ENCODE peak calls at places on chromosomes 3 and 15, in eight cellular contexts. P is RCC 7860; C is NCI-H187; F is stomach; Z is lower leg skin; E is stimulated activated CD4-positive, alpha-beta T cell treated with anti-CD3 and anti-CD28 coated beads, Interleukin-15, amount 100 ng/mL, for 48 hours; X is AG09319; A is NCI-H345. N is an unnamed sample.

GRCh38 chr3:15443826-15444524 is 16.6 kb downstream of the EAF1 start:
- DNase-seq in P (no peak), C (no peak), F (no peak), Z (peak), E (no peak), X (no peak), A (no peak), N (no peak)

GRCh38 chr3:67381667-67382272 is 272.6 kb downstream of the SUCLG2 start:
- DNase-seq in P (no peak), C (no peak), F (no peak), Z (no peak), E (no peak), X (no peak), A (no peak), N (no peak)

GRCh38 chr3:111465081-111465670 is 76.8 kb upstream of the CD96 start:
- DNase-seq in P (no peak), C (no peak), F (no peak), Z (no peak), E (no peak), X (no peak), A (no peak), N (no peak)

GRCh38 chr15:52281085-52282035 is 14.2 kb downstream of the MYO5C start:
- DNase-seq in P (no peak), C (no peak), F (peak), Z (peak), E (no peak), X (no peak), A (no peak), N (no peak)

GRCh38 chr3:126389112-126389791 is 5.5 kb upstream of the CFAP100 start:
- DNase-seq in P (peak), C (no peak), F (peak), Z (peak), E (no peak), X (peak), A (peak), N (peak)

GRCh38 chr3:71201939-71202338 is 381.6 kb downstream of the FOXP1 start:
- DNase-seq in P (no peak), C (no peak), F (peak), Z (no peak), E (no peak), X (no peak), A (no peak), N (peak)

GRCh38 chr3:37981348-37981664 is 9.3 kb upstream of the VILL start:
- DNase-seq in P (no peak), C (no peak), F (no peak), Z (peak), E (no peak), X (no peak), A (no peak), N (no peak)

GRCh38 chr15:89857673-89858072 is 36.1 kb downstream of the AP3S2 start:
- DNase-seq in P (peak), C (no peak), F (no peak), Z (no peak), E (no peak), X (no peak), A (no peak), N (no peak)

GRCh38 chr3:97684490-97684889 is 80.1 kb upstream of the ARL6 start:
- DNase-seq in P (no peak), C (no peak), F (no peak), Z (no peak), E (no peak), X (no peak), A (no peak), N (no peak)

GRCh38 chr3:27800261-27800660 is 78.1 kb upstream of the EOMES start:
- DNase-seq in P (no peak), C (no peak), F (no peak), Z (no peak), E (no peak), X (no peak), A (no peak), N (no peak)

GRCh38 chr3:101680466-101680865 is 3.5 kb upstream of the ZBTB11 start:
- DNase-seq in P (no peak), C (no peak), F (no peak), Z (no peak), E (no peak), X (no peak), A (no peak), N (no peak)

GRCh38 chr3:47475029-47475569 is 642 bp downstream of the SCAP start:
- DNase-seq in P (no peak), C (no peak), F (no peak), Z (peak), E (no peak), X (no peak), A (no peak), N (peak)

GRCh38 chr15:101500865-101501551 is 11.5 kb upstream of the PCSK6 start:
- DNase-seq in P (no peak), C (no peak), F (no peak), Z (peak), E (no peak), X (no peak), A (no peak), N (no peak)

GRCh38 chr15:70334286-70334685 is 236.6 kb upstream of the TLE3 start:
- DNase-seq in P (no peak), C (no peak), F (no peak), Z (no peak), E (no peak), X (no peak), A (no peak), N (no peak)

GRCh38 chr3:125003369-125003853 is 52.4 kb downstream of the HEG1 start:
- DNase-seq in P (no peak), C (no peak), F (no peak), Z (no peak), E (no peak), X (no peak), A (no peak), N (no peak)

GRCh38 chr15:61081028-61081322 is 148.1 kb downstream of the RORA start:
- DNase-seq in P (no peak), C (no peak), F (no peak), Z (no peak), E (no peak), X (no peak), A (peak), N (no peak)

GRCh38 chr3:25872200-25872877 is 82.4 kb downstream of the OXSM start:
- DNase-seq in P (no peak), C (no peak), F (no peak), Z (no peak), E (no peak), X (no peak), A (no peak), N (no peak)

GRCh38 chr15:42014406-42014805 is 6.4 kb downstream of the PLA2G4E start:
- DNase-seq in P (no peak), C (no peak), F (no peak), Z (no peak), E (no peak), X (no peak), A (no peak), N (no peak)

GRCh38 chr3:64399205-64399800 is 174.0 kb upstream of the PRICKLE2 start:
- DNase-seq in P (peak), C (no peak), F (no peak), Z (no peak), E (no peak), X (peak), A (peak), N (peak)

GRCh38 chr15:52114656-52115055 is 2.1 kb upstream of the BCL2L10 start:
- DNase-seq in P (no peak), C (no peak), F (no peak), Z (no peak), E (no peak), X (no peak), A (no peak), N (peak)

GRCh38 chr15:80547264-80547663 is 143.1 kb downstream of the ARNT2 start:
- DNase-seq in P (no peak), C (no peak), F (no peak), Z (no peak), E (no peak), X (no peak), A (no peak), N (no peak)

GRCh38 chr3:20041197-20041780 is 1.0 kb downstream of the KAT2B start:
- DNase-seq in P (peak), C (no peak), F (peak), Z (peak), E (peak), X (no peak), A (peak), N (peak)

GRCh38 chr15:84113919-84114318 is 121.7 kb upstream of the GOLGA6L4 start:
- DNase-seq in P (no peak), C (no peak), F (no peak), Z (no peak), E (no peak), X (no peak), A (no peak), N (no peak)

GRCh38 chr3:196757876-196758739 is 18.5 kb downstream of the PAK2 start:
- DNase-seq in P (peak), C (no peak), F (no peak), Z (no peak), E (no peak), X (no peak), A (no peak), N (peak)

GRCh38 chr3:127320529-127321121 is 32.8 kb upstream of the PRR20G start:
- DNase-seq in P (no peak), C (no peak), F (no peak), Z (no peak), E (no peak), X (no peak), A (no peak), N (no peak)

GRCh38 chr3:14602804-14603644 is 48.5 kb upstream of the CCDC174 start:
- DNase-seq in P (no peak), C (no peak), F (peak), Z (no peak), E (no peak), X (no peak), A (no peak), N (no peak)

GRCh38 chr15:66581972-66582537 is 16.3 kb upstream of the LCTL start:
- DNase-seq in P (no peak), C (no peak), F (no peak), Z (no peak), E (no peak), X (no peak), A (no peak), N (no peak)

GRCh38 chr15:63264685-63265302 is 12.6 kb upstream of the APH1B start:
- DNase-seq in P (no peak), C (no peak), F (no peak), Z (no peak), E (no peak), X (peak), A (no peak), N (no peak)

GRCh38 chr3:55329849-55330248 is 157.3 kb downstream of the WNT5A start:
- DNase-seq in P (peak), C (no peak), F (no peak), Z (no peak), E (no peak), X (peak), A (no peak), N (no peak)

GRCh38 chr3:52005571-52005986 is 9.9 kb upstream of the RPL29 start:
- DNase-seq in P (no peak), C (no peak), F (peak), Z (no peak), E (no peak), X (peak), A (peak), N (peak)

GRCh38 chr3:14550181-14550580 is 10.0 kb upstream of the GRIP2 start:
- DNase-seq in P (no peak), C (no peak), F (no peak), Z (no peak), E (no peak), X (no peak), A (no peak), N (no peak)

GRCh38 chr3:122560680-122561079 is 3.4 kb downstream of the PARP9 start:
- DNase-seq in P (peak), C (peak), F (peak), Z (no peak), E (peak), X (no peak), A (peak), N (peak)

GRCh38 chr3:113736548-113737089 is 9.4 kb downstream of the NAA50 start:
- DNase-seq in P (no peak), C (no peak), F (no peak), Z (no peak), E (no peak), X (peak), A (peak), N (peak)

GRCh38 chr3:115616461-115616860 is 6.8 kb upstream of the GAP43 start:
- DNase-seq in P (no peak), C (no peak), F (no peak), Z (no peak), E (peak), X (no peak), A (no peak), N (no peak)

GRCh38 chr15:42141795-42142667 is 14.4 kb downstream of the PLA2G4F start:
- DNase-seq in P (no peak), C (no peak), F (no peak), Z (peak), E (no peak), X (no peak), A (no peak), N (no peak)